ENCODE peak calls at places on chromosomes 16 and 17, in six cellular contexts. D is IMR-90, C is left lung, Q is PC-3, R is tibial artery, F is fibroblast of mammary gland. S is an unnamed sample.

GRCh38 chr17:45345554-45346254 is 28.9 kb upstream of the MAP3K14 start:
- DNase-seq in R (no peak), C (no peak), F (peak), D (peak), Q (no peak), S (no peak)

GRCh38 chr16:58345574-58346354 is 46.5 kb upstream of the GINS3 start:
- DNase-seq in R (no peak), Q (peak), F (peak), C (no peak), D (no peak), S (no peak)

GRCh38 chr17:81170727-81171494 is 4.9 kb upstream of the AATK start:
- DNase-seq in Q (no peak), D (no peak), R (no peak), C (peak), F (no peak), S (no peak)

GRCh38 chr17:41777579-41778188 is 8.8 kb downstream of the JUP start:
- DNase-seq in D (peak), F (peak), R (no peak), C (no peak), Q (peak), S (no peak)

GRCh38 chr16:12516621-12517309 is 286.9 kb downstream of the CPPED1 start:
- DNase-seq in D (no peak), R (no peak), Q (no peak), C (no peak), F (no peak), S (no peak)

GRCh38 chr16:89481556-89481955 is 8.8 kb downstream of the ANKRD11 start:
- DNase-seq in Q (no peak), F (no peak), C (no peak), R (no peak), D (no peak), S (no peak)

GRCh38 chr17:42399948-42400843 is 12.0 kb upstream of the STAT3 start:
- DNase-seq in D (no peak), R (no peak), C (no peak), F (no peak), Q (no peak), S (no peak)

GRCh38 chr17:64778367-64779290 is 116.5 kb upstream of the SMURF2 start:
- DNase-seq in D (no peak), R (peak), F (no peak), Q (peak), C (peak), S (no peak)

GRCh38 chr17:20123209-20123608 is 114.0 kb downstream of the SPECC1 start:
- DNase-seq in C (no peak), Q (no peak), D (no peak), R (no peak), F (no peak), S (no peak)

GRCh38 chr16:10001258-10001785 is 180.9 kb downstream of the GRIN2A start:
- DNase-seq in R (no peak), F (no peak), D (no peak), Q (no peak), C (no peak), S (no peak)

GRCh38 chr17:65191805-65192740 is 54.9 kb downstream of the RGS9 start:
- DNase-seq in F (peak), Q (peak), C (no peak), R (no peak), D (peak), S (no peak)

GRCh38 chr16:27723711-27724490 is 174.0 kb downstream of the KATNIP start:
- DNase-seq in D (no peak), Q (no peak), R (no peak), C (no peak), F (no peak), S (no peak)

GRCh38 chr17:45098869-45099616 is 33.3 kb downstream of the PLCD3 start:
- DNase-seq in R (peak), F (peak), D (peak), Q (peak), C (peak), S (peak)

GRCh38 chr16:78277374-78277773 is 177.9 kb downstream of the WWOX start:
- DNase-seq in C (no peak), D (no peak), F (no peak), R (no peak), Q (no peak), S (no peak)

GRCh38 chr16:6146874-6147425 is 1049.4 kb upstream of the EEF2KMT start:
- DNase-seq in R (no peak), C (no peak), D (no peak), F (no peak), Q (no peak), S (no peak)

GRCh38 chr17:14228903-14229302 is 7.8 kb downstream of the CDRT15 start:
- DNase-seq in Q (no peak), F (no peak), R (no peak), D (peak), C (no peak), S (no peak)

GRCh38 chr17:34974794-34975428 is 5.4 kb upstream of the LIG3 start:
- DNase-seq in Q (no peak), C (no peak), F (no peak), R (no peak), D (no peak), S (no peak)

GRCh38 chr16:72810480-72810879 is 237.4 kb downstream of the ZFHX3 start:
- DNase-seq in D (no peak), R (no peak), F (no peak), C (no peak), Q (no peak), S (no peak)

GRCh38 chr16:83561876-83562275 is 245.9 kb upstream of the HSBP1 start:
- DNase-seq in C (no peak), Q (peak), R (no peak), F (no peak), D (peak), S (no peak)

GRCh38 chr17:50210249-50211225 is 9.1 kb upstream of the COL1A1 start:
- DNase-seq in C (peak), R (peak), D (peak), Q (peak), F (peak), S (no peak)

GRCh38 chr17:11943759-11944347 is 53.4 kb downstream of the ZNF18 start:
- DNase-seq in D (no peak), R (no peak), Q (no peak), C (no peak), F (no peak), S (no peak)

GRCh38 chr16:28609631-28610594 is at the start of gene SULT1A1:
- DNase-seq in R (no peak), Q (no peak), D (no peak), C (peak), F (no peak), S (no peak)

GRCh38 chr17:32156656-32157055 is 14.4 kb downstream of the RHOT1 start:
- DNase-seq in Q (no peak), D (no peak), C (no peak), R (no peak), F (no peak), S (no peak)

GRCh38 chr16:15643453-15644305 is 725 bp upstream of the MARF1 start:
- DNase-seq in F (peak), D (peak), C (no peak), R (no peak), Q (peak), S (no peak)

GRCh38 chr16:15640966-15641365 is 2.0 kb downstream of the MARF1 start:
- DNase-seq in F (no peak), R (no peak), C (no peak), D (no peak), Q (no peak), S (no peak)

GRCh38 chr16:15641753-15642556 is 999 bp downstream of the MARF1 start:
- DNase-seq in R (no peak), Q (no peak), C (no peak), F (no peak), D (no peak), S (no peak)

GRCh38 chr16:15644306-15644961 is 1.5 kb upstream of the MARF1 start:
- DNase-seq in F (peak), Q (peak), C (no peak), R (no peak), D (no peak), S (no peak)

DNA sequence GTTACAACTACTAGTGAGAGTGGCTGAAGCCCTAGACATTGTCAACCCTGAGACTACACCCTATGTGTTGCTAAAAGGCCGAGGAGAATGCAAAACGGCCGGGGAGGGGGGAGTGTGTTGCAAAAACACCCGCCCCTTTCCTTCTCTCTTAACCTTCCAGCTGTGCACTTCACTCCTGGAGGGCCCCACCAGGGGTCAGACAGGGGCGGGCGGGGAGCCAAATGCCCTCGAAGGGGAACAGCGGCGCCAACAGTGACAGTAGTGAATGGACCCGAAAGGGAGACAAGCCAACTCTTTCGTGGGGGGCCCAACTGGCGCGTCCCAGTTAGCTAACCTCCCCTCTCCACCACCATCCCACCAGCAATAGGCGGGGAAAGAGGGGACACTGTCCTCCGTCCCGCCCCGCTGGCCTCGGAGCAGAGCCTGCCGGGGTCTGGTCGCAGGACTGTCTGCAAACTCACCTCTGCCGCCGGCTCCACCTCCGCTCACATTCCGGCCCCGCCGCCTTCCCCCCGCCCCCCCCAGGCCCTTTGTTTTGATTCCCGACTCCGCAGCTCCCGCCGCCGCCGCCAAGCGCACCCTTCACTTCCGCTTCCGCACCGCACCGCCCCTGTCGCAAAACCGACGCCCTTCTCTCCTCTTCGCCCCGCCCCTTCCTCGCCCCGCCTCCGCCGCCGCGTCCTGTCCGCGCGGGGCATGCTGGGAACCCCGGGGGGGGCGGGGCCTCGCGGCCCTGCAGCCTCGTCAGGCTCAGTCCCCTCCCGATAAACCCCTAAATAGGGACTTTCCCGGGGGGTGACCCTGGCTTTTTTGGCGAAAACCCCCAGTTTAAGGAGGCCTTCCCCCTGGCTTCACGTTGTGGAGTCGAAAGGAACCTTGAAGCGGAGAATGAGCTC is at the start of gene MARF1:
- DNase-seq in F (peak), R (peak), D (peak), Q (peak), C (peak), S (peak)
- TF ChIP-seq CTCF in F (peak), R (peak), D (peak), Q (peak), C (peak), S (peak)

GRCh38 chr16:87391950-87392822 is at the start of gene MAP1LC3B:
- DNase-seq in C (peak), D (peak), R (peak), Q (peak), F (peak), S (peak)
- TF ChIP-seq CTCF in C (no peak), D (no peak), R (no peak), Q (no peak), F (no peak), S (no peak)

GRCh38 chr17:1623057-1623456 is 5.6 kb downstream of the SLC43A2 start:
- DNase-seq in R (no peak), C (no peak), D (no peak), F (no peak), Q (no peak), S (no peak)

GRCh38 chr17:1620486-1620885 is 8.1 kb downstream of the SLC43A2 start:
- DNase-seq in F (no peak), D (no peak), R (no peak), Q (no peak), C (no peak), S (no peak)

GRCh38 chr17:1621273-1621954 is 7.2 kb downstream of the SLC43A2 start:
- DNase-seq in D (no peak), C (no peak), Q (no peak), F (no peak), R (no peak), S (no peak)

GRCh38 chr17:1612400-1612799 is 16.2 kb downstream of the SLC43A2 start:
- DNase-seq in D (no peak), C (no peak), R (no peak), Q (no peak), F (no peak), S (no peak)

GRCh38 chr17:1617620-1618174 is 10.9 kb downstream of the SLC43A2 start:
- DNase-seq in F (peak), Q (no peak), D (peak), C (no peak), R (no peak), S (no peak)
- TF ChIP-seq CTCF in F (no peak), Q (no peak), D (peak), C (no peak), R (no peak), S (no peak)

DNA sequence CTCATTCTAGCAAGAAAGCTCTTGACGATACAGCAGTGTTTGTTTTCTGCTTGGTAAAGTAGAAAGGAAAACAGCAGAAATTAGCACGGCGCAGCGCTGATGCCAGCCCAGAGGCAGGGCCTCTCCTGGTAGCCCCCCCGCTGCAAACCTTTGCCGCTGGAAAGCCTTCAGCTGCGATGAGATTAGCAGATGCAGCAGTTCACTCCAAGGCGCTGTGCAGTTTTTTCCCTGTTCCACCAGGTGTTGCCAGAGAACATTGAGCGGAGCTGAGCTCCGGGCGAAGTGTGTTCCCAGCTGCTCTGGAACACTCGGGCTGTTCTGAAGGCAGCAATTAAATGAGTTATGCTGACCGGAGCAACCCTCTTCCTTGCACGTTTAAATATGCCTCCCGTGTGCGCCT is 72.5 kb downstream of the RBFOX1 start:
- DNase-seq in R (no peak), Q (peak), D (no peak), F (no peak), C (peak), S (no peak)
- TF ChIP-seq CTCF in R (no peak), Q (no peak), D (no peak), F (no peak), C (no peak), S (no peak)

GRCh38 chr16:46689492-46690280 is at the start of gene ORC6:
- DNase-seq in D (peak), R (peak), C (peak), Q (peak), F (peak), S (peak)
- TF ChIP-seq CTCF in D (peak), R (peak), C (no peak), Q (peak), F (peak), S (peak)

DNA sequence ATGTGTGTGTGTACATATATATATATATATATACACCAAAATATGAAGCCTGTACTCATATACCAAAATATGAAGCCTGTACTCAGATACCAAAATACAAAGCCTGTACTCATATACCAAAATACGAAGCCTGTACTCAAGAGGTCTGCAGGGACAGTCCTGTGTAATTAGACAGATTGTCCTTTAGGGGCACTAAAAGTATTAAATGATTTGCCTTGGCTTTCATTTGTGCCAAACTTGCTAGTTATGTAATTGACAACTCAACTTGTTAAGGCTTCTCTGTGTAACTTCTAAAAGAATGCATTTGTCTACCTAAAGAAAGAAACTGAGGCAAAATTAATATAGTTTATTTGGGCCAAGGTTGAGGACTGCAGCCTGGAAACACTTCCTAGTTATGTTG is 30.8 kb upstream of the DHX40 start:
- DNase-seq in C (no peak), D (no peak), Q (peak), F (peak), R (no peak), S (no peak)
- TF ChIP-seq CTCF in C (no peak), D (no peak), Q (peak), F (no peak), R (no peak), S (peak)

S was measured in CD14-positive monocyte.